ENCODE peak calls at places on chromosomes 1 and 21, in seven cellular contexts. O, U, P, A, N, L and W are unnamed samples.

GRCh38 chr1:153540394-153541361 is at the start of gene S100A5:
- DNase-seq in O (no peak), U (no peak), P (no peak), A (no peak), N (peak; percentile 64), L (no peak), W (no peak)

GRCh38 chr1:88276158-88276557 is 407.9 kb upstream of the PKN2 start:
- DNase-seq in O (no peak), U (no peak), P (no peak), A (no peak), N (no peak), L (no peak), W (peak; percentile 4)

GRCh38 chr1:56362994-56363770 is 216.2 kb downstream of the PLPP3 start:
- DNase-seq in O (no peak), U (no peak), P (no peak), A (no peak), N (no peak), L (no peak), W (no peak)

GRCh38 chr1:150066838-150067183 is 765 bp upstream of the VPS45 start:
- DNase-seq in O (peak; percentile 56), U (peak; percentile 68), P (peak; percentile 46), A (no peak), N (no peak), L (no peak), W (no peak)

GRCh38 chr1:229590119-229590518 is 31.6 kb upstream of the ABCB10 start:
- DNase-seq in O (no peak), U (no peak), P (no peak), A (no peak), N (no peak), L (no peak), W (no peak)

GRCh38 chr1:115179397-115179835 is 90.1 kb upstream of the TSPAN2 start:
- DNase-seq in O (peak; percentile 46), U (peak; percentile 70), P (peak; percentile 72), A (no peak), N (no peak), L (peak; percentile 98), W (no peak)

GRCh38 chr1:32241011-32241763 is 5.8 kb upstream of the FAM167B start:
- DNase-seq in O (peak; percentile 58), U (peak; percentile 77), P (peak; percentile 56), A (peak; percentile 83), N (no peak), L (peak; percentile 16), W (no peak)

GRCh38 chr1:37795340-37796110 is 1.9 kb downstream of the MANEAL start:
- DNase-seq in O (peak; percentile 48), U (peak; percentile 77), P (peak; percentile 61), A (no peak), N (peak; percentile 41), L (peak; percentile 25), W (no peak)

GRCh38 chr1:42962641-42963377 is 4.1 kb upstream of the SLC2A1 start:
- DNase-seq in O (peak; percentile 34), U (peak; percentile 78), P (no peak), A (no peak), N (no peak), L (no peak), W (no peak)

GRCh38 chr1:43818691-43819090 is 111.4 kb downstream of the ST3GAL3 start:
- DNase-seq in O (no peak), U (no peak), P (no peak), A (no peak), N (no peak), L (no peak), W (no peak)

GRCh38 chr1:169999357-169999756 is 75.1 kb downstream of the KIFAP3 start:
- DNase-seq in O (peak; percentile 6), U (peak; percentile 5), P (no peak), A (no peak), N (no peak), L (peak; percentile 7), W (peak; percentile 38)

GRCh38 chr1:152461544-152461943 is 47.5 kb upstream of the CRNN start:
- DNase-seq in O (peak; percentile 35), U (no peak), P (no peak), A (no peak), N (peak; percentile 23), L (peak; percentile 66), W (no peak)

GRCh38 chr1:232040260-232040659 is 413.7 kb downstream of the DISC1 start:
- DNase-seq in O (no peak), U (no peak), P (no peak), A (no peak), N (no peak), L (no peak), W (no peak)

GRCh38 chr1:27567931-27568246 is 36.1 kb downstream of the AHDC1 start:
- DNase-seq in O (no peak), U (peak; percentile 13), P (no peak), A (no peak), N (no peak), L (no peak), W (no peak)

GRCh38 chr1:183023146-183023600 is at the start of gene LAMC1:
- DNase-seq in O (peak; percentile 86), U (peak; percentile 95), P (peak; percentile 83), A (peak; percentile 84), N (no peak), L (peak; percentile 68), W (no peak)

GRCh38 chr21:24225432-24225831 is 1381.8 kb downstream of the MRPL39 start:
- DNase-seq in O (no peak), U (no peak), P (no peak), A (no peak), N (no peak), L (no peak), W (no peak)

GRCh38 chr21:25639922-25640670 is 1.0 kb downstream of the JAM2 start:
- DNase-seq in O (peak; percentile 30), U (peak; percentile 22), P (peak; percentile 34), A (peak; percentile 78), N (no peak), L (no peak), W (no peak)

GRCh38 chr1:92822907-92823306 is 8.9 kb upstream of the RPL5 start:
- DNase-seq in O (no peak), U (peak; percentile 40), P (no peak), A (no peak), N (no peak), L (peak; percentile 85), W (no peak)

GRCh38 chr1:34929497-34929852 is at the start of gene DLGAP3:
- DNase-seq in O (no peak), U (peak; percentile 47), P (no peak), A (no peak), N (no peak), L (no peak), W (no peak)

DNA sequence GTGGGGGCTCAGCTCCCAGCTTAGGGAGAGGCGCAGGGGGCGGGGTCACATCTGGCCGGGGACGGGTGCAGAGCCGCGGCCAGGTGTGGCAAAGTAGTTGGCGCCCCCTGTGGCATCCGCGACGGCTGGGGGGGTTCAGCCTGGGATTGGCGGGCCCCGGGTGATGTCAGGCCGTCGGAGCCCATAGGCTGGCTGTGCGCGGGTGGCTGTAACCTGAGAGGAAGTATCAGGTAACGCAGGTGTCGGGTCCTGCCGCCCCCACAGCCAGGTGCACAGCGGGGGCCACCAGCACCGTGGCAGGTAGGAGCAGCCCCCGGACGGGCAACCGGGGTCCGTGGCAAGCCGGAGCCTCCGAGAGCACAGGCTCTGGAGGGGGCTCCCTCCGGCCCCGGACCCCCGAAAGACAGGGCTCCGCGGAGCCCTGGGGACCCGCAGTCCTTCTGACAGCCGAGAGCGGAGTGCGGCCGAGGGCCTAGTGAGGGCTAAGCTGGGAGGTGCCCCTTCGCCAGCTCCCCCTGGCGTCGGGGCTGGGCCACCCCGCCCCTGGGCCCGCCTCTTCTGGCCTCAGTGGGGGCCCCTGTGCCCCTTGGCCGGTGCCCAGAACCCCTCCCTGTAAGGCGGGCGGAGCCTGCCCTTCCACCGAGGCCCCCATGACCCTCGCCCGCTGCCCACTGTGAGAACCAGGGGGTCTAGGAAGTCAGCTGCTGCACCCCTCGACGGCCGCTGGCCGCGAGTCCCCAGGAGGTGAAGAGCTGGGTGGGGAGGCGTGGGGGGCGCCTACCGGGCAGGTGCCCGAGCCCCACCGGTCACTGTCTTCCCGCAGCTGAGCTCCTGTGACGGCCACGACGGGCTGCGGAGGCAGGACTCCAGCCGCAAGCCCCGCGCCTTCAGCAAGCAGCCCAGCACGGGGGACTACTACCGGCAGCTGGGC is 17.9 kb downstream of the TNFRSF25 start:
- DNase-seq in O (no peak), U (peak; percentile 69), P (no peak), A (no peak), N (no peak), L (no peak), W (no peak)
- H3K27me3 ChIP-seq in O (peaks cover 69% of the 10 kb centered on the region), U (peaks cover 20% of the 10 kb centered on the region), P (peaks cover 91% of the 10 kb centered on the region), A (peaks cover 89% of the 10 kb centered on the region), N (peaks cover 48% of the 10 kb centered on the region), L (peaks cover 61% of the 10 kb centered on the region), W (peaks cover 46% of the 10 kb centered on the region)

DNA sequence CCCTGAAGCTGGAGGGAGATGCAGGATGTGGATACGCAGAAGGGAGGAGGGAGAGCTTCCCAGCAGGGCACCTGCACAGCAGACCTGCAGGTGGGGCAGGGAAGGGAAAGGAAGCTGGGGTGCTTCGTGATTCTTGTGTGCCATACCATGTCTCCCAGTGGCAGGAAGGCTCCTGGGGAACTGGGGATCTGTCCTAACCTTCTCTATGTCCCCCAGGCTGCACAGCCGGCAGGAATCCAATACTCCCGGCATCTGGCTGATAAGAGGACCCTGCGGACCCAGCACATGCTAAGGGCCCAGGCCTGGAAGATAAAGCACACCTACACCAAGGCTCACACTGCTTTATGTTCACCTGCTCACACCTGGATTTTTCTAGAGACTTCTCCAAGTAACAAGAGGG is 79.4 kb downstream of the ITPKB start:
- DNase-seq in O (no peak), U (no peak), P (no peak), A (no peak), N (no peak), L (no peak), W (no peak)
- H3K27ac ChIP-seq in O (peak overlapping the region; percentile 77), U (no peak overlapping the region), P (peak overlapping the region; percentile 88), A (peak overlapping the region; percentile 88), N (no peak overlapping the region), L (no peak overlapping the region), W (no peak overlapping the region)

GRCh38 chr1:177591155-177591554 is 378.7 kb downstream of the SEC16B start:
- DNase-seq in O (no peak), U (no peak), P (no peak), A (no peak), N (no peak), L (no peak), W (no peak)
- H3K4me3 ChIP-seq in O (no peak overlapping the region), U (no peak overlapping the region), P (no peak overlapping the region), A (no peak overlapping the region), N (no peak overlapping the region), L (no peak overlapping the region), W (no peak overlapping the region)

GRCh38 chr21:8991088-8991907 is 1530.1 kb upstream of the TPTE start:
- DNase-seq in O (no peak), U (no peak), P (no peak), A (no peak), N (no peak), L (no peak), W (no peak)

GRCh38 chr21:8990326-8991087 is 1530.9 kb upstream of the TPTE start:
- DNase-seq in O (no peak), U (no peak), P (no peak), A (no peak), N (no peak), L (no peak), W (no peak)

GRCh38 chr21:8989261-8989882 is 1532.0 kb upstream of the TPTE start:
- DNase-seq in O (no peak), U (no peak), P (no peak), A (no peak), N (no peak), L (no peak), W (no peak)

GRCh38 chr21:8989883-8990325 is 1531.5 kb upstream of the TPTE start:
- DNase-seq in O (no peak), U (no peak), P (no peak), A (peak; percentile 81), N (no peak), L (no peak), W (no peak)

GRCh38 chr21:8988696-8989095 is 1532.7 kb upstream of the TPTE start:
- DNase-seq in O (no peak), U (no peak), P (no peak), A (no peak), N (no peak), L (no peak), W (no peak)
- H3K27me3 ChIP-seq in O (peaks cover 11% of the 10 kb centered on the region), U (no peaks in the 10 kb centered on the region), P (peaks cover 13% of the 10 kb centered on the region), A (peaks cover 10% of the 10 kb centered on the region), N (no peaks in the 10 kb centered on the region), L (no peaks in the 10 kb centered on the region), W (no peaks in the 10 kb centered on the region)